ENCODE peak calls at places on chromosomes 6 and 20, in five cellular contexts. One of them, this sample, is unnamed.
A peak's percentile ranks its signal among the peaks of the same experiment; 100 is the strongest.

GRCh38 chr6:35905841-35906498 is 14.9 kb downstream of the SRPK1 start:
- DNase-seq in GM03348: no peak
- DNase-seq in NCI-H1105: no peak
- DNase-seq in activated T-cell treated with anti-CD3 and anti-CD28 coated beads for 1 hour: no peak
- DNase-seq in naive thymus-derived CD4-positive, alpha-beta T cell: no peak
- DNase-seq in this sample: no peak

GRCh38 chr20:60087563-60088105 is 129.4 kb downstream of the CDH26 start:
- DNase-seq in NCI-H1105: no peak
- DNase-seq in naive thymus-derived CD4-positive, alpha-beta T cell: no peak
- DNase-seq in activated T-cell treated with anti-CD3 and anti-CD28 coated beads for 1 hour: no peak
- DNase-seq in GM03348: no peak
- DNase-seq in this sample: no peak

GRCh38 chr20:8356850-8357249 is 224.8 kb downstream of the PLCB1 start:
- DNase-seq in GM03348: no peak
- DNase-seq in activated T-cell treated with anti-CD3 and anti-CD28 coated beads for 1 hour: no peak
- DNase-seq in NCI-H1105: no peak
- DNase-seq in naive thymus-derived CD4-positive, alpha-beta T cell: no peak
- DNase-seq in this sample: no peak

GRCh38 chr6:8441452-8441851 is 6.1 kb upstream of the SLC35B3 start:
- DNase-seq in GM03348: no peak
- DNase-seq in activated T-cell treated with anti-CD3 and anti-CD28 coated beads for 1 hour: no peak
- DNase-seq in naive thymus-derived CD4-positive, alpha-beta T cell: no peak
- DNase-seq in NCI-H1105: no peak
- DNase-seq in this sample: no peak

GRCh38 chr6:108798672-108799355 is 49.4 kb upstream of the ARMC2 start:
- DNase-seq in activated T-cell treated with anti-CD3 and anti-CD28 coated beads for 1 hour: peak; percentile 30
- DNase-seq in GM03348: no peak
- DNase-seq in NCI-H1105: no peak
- DNase-seq in naive thymus-derived CD4-positive, alpha-beta T cell: peak; percentile 58
- DNase-seq in this sample: peak; percentile 19

GRCh38 chr20:34877002-34877264 is 521 bp downstream of the ACSS2 start:
- DNase-seq in GM03348: no peak
- DNase-seq in NCI-H1105: no peak
- DNase-seq in naive thymus-derived CD4-positive, alpha-beta T cell: no peak
- DNase-seq in activated T-cell treated with anti-CD3 and anti-CD28 coated beads for 1 hour: no peak
- DNase-seq in this sample: no peak

GRCh38 chr20:33653900-33654596 is 8.1 kb upstream of the C20orf144 start:
- DNase-seq in naive thymus-derived CD4-positive, alpha-beta T cell: no peak
- DNase-seq in GM03348: no peak
- DNase-seq in activated T-cell treated with anti-CD3 and anti-CD28 coated beads for 1 hour: no peak
- DNase-seq in NCI-H1105: peak; percentile 99
- DNase-seq in this sample: peak; percentile 97

GRCh38 chr6:71289039-71289801 is 609 bp downstream of the OGFRL1 start:
- DNase-seq in NCI-H1105: peak; percentile 16
- DNase-seq in naive thymus-derived CD4-positive, alpha-beta T cell: peak; percentile 24
- DNase-seq in GM03348: peak; percentile 43
- DNase-seq in activated T-cell treated with anti-CD3 and anti-CD28 coated beads for 1 hour: peak; percentile 8
- DNase-seq in this sample: no peak

GRCh38 chr6:146905313-146905712 is 298.9 kb upstream of the STXBP5 start:
- DNase-seq in activated T-cell treated with anti-CD3 and anti-CD28 coated beads for 1 hour: no peak
- DNase-seq in GM03348: peak; percentile 61
- DNase-seq in NCI-H1105: peak; percentile 94
- DNase-seq in naive thymus-derived CD4-positive, alpha-beta T cell: no peak
- DNase-seq in this sample: peak; percentile 34

GRCh38 chr6:142855877-142856606 is 88.9 kb downstream of the HIVEP2 start:
- DNase-seq in naive thymus-derived CD4-positive, alpha-beta T cell: peak; percentile 64
- DNase-seq in GM03348: no peak
- DNase-seq in activated T-cell treated with anti-CD3 and anti-CD28 coated beads for 1 hour: no peak
- DNase-seq in NCI-H1105: no peak
- DNase-seq in this sample: no peak

GRCh38 chr20:38790210-38791053 is 15.1 kb upstream of the PPP1R16B start:
- DNase-seq in GM03348: peak; percentile 43
- DNase-seq in activated T-cell treated with anti-CD3 and anti-CD28 coated beads for 1 hour: peak; percentile 31
- DNase-seq in NCI-H1105: peak; percentile 39
- DNase-seq in naive thymus-derived CD4-positive, alpha-beta T cell: no peak
- DNase-seq in this sample: peak; percentile 44

GRCh38 chr20:63215101-63216040 is 560 bp downstream of the YTHDF1 start:
- DNase-seq in GM03348: peak; percentile 82
- DNase-seq in naive thymus-derived CD4-positive, alpha-beta T cell: no peak
- DNase-seq in activated T-cell treated with anti-CD3 and anti-CD28 coated beads for 1 hour: peak; percentile 19
- DNase-seq in NCI-H1105: peak; percentile 16
- DNase-seq in this sample: no peak

GRCh38 chr6:20153194-20153593 is 59.1 kb downstream of the MBOAT1 start:
- DNase-seq in NCI-H1105: no peak
- DNase-seq in naive thymus-derived CD4-positive, alpha-beta T cell: no peak
- DNase-seq in GM03348: no peak
- DNase-seq in activated T-cell treated with anti-CD3 and anti-CD28 coated beads for 1 hour: no peak
- DNase-seq in this sample: no peak

This sample was measured in NCI-H1417.